ENCODE peak calls at places on chromosomes 4 and X, in five cellular contexts. One of them, this sample, is unnamed.

GRCh38 chrX:30875957-30876356 is 13.1 kb downstream of the TAB3 start:
- DNase-seq in GM23338: no peak
- DNase-seq in CD8-positive, alpha-beta T cell: no peak
- DNase-seq in upper lobe of right lung: no peak
- DNase-seq in spleen: no peak
- DNase-seq in this sample: no peak

GRCh38 chr4:77047037-77047436 is 28.8 kb downstream of the CCNI start:
- DNase-seq in GM23338: peak; percentile 21
- DNase-seq in CD8-positive, alpha-beta T cell: no peak
- DNase-seq in upper lobe of right lung: no peak
- DNase-seq in spleen: no peak
- DNase-seq in this sample: no peak

GRCh38 chr4:139887378-139887801 is 221.8 kb downstream of the MGST2 start:
- DNase-seq in GM23338: no peak
- DNase-seq in CD8-positive, alpha-beta T cell: no peak
- DNase-seq in upper lobe of right lung: no peak
- DNase-seq in spleen: no peak
- DNase-seq in this sample: no peak

GRCh38 chr4:113050361-113050760 is 908 bp downstream of the ANK2 start:
- DNase-seq in GM23338: peak; percentile 61
- DNase-seq in CD8-positive, alpha-beta T cell: no peak
- DNase-seq in upper lobe of right lung: no peak
- DNase-seq in spleen: no peak
- DNase-seq in this sample: no peak

GRCh38 chr4:74423101-74423500 is 21.8 kb upstream of the AREG start:
- DNase-seq in GM23338: no peak
- DNase-seq in CD8-positive, alpha-beta T cell: no peak
- DNase-seq in upper lobe of right lung: no peak
- DNase-seq in spleen: no peak
- DNase-seq in this sample: no peak

GRCh38 chrX:118508690-118509089 is 13.1 kb downstream of the DOCK11 start:
- DNase-seq in GM23338: no peak
- DNase-seq in CD8-positive, alpha-beta T cell: no peak
- DNase-seq in upper lobe of right lung: no peak
- DNase-seq in spleen: no peak
- DNase-seq in this sample: no peak

GRCh38 chr4:13289391-13289790 is 194.7 kb downstream of the RAB28 start:
- DNase-seq in GM23338: no peak
- DNase-seq in CD8-positive, alpha-beta T cell: no peak
- DNase-seq in upper lobe of right lung: no peak
- DNase-seq in spleen: no peak
- DNase-seq in this sample: no peak

GRCh38 chrX:154738013-154738738 is 12.7 kb downstream of the GAB3 start:
- DNase-seq in GM23338: no peak
- DNase-seq in CD8-positive, alpha-beta T cell: no peak
- DNase-seq in upper lobe of right lung: no peak
- DNase-seq in spleen: no peak
- DNase-seq in this sample: no peak

GRCh38 chr4:8662776-8663175 is 70.2 kb downstream of the CPZ start:
- DNase-seq in GM23338: no peak
- DNase-seq in CD8-positive, alpha-beta T cell: no peak
- DNase-seq in upper lobe of right lung: peak; percentile 46
- DNase-seq in spleen: peak; percentile 68
- DNase-seq in this sample: no peak

GRCh38 chr4:106312377-106312776 is 3.6 kb downstream of the TBCK start:
- DNase-seq in GM23338: no peak
- DNase-seq in CD8-positive, alpha-beta T cell: no peak
- DNase-seq in upper lobe of right lung: no peak
- DNase-seq in spleen: no peak
- DNase-seq in this sample: no peak

GRCh38 chrX:16573781-16574180 is 76.2 kb upstream of the S100G start:
- DNase-seq in GM23338: no peak
- DNase-seq in CD8-positive, alpha-beta T cell: no peak
- DNase-seq in upper lobe of right lung: no peak
- DNase-seq in spleen: no peak
- DNase-seq in this sample: no peak

GRCh38 chr4:120209706-120210105 is 143.1 kb upstream of the MAD2L1 start:
- DNase-seq in GM23338: peak; percentile 18
- DNase-seq in CD8-positive, alpha-beta T cell: no peak
- DNase-seq in upper lobe of right lung: no peak
- DNase-seq in spleen: no peak
- DNase-seq in this sample: no peak

GRCh38 chrX:137565921-137566745 is at the start of gene ZIC3:
- DNase-seq in GM23338: peak; percentile 80
- DNase-seq in CD8-positive, alpha-beta T cell: no peak
- DNase-seq in upper lobe of right lung: peak; percentile 81
- DNase-seq in spleen: no peak
- DNase-seq in this sample: peak; percentile 77

GRCh38 chr4:74527049-74527448 is 82.1 kb downstream of the AREG start:
- DNase-seq in GM23338: no peak
- DNase-seq in CD8-positive, alpha-beta T cell: no peak
- DNase-seq in upper lobe of right lung: no peak
- DNase-seq in spleen: no peak
- DNase-seq in this sample: no peak

GRCh38 chrX:120308558-120308957 is 2.7 kb downstream of the TMEM255A start:
- DNase-seq in GM23338: peak; percentile 86
- DNase-seq in CD8-positive, alpha-beta T cell: no peak
- DNase-seq in upper lobe of right lung: no peak
- DNase-seq in spleen: no peak
- DNase-seq in this sample: no peak

GRCh38 chrX:40552768-40553167 is 28.0 kb upstream of the ATP6AP2 start:
- DNase-seq in GM23338: no peak
- DNase-seq in CD8-positive, alpha-beta T cell: no peak
- DNase-seq in upper lobe of right lung: no peak
- DNase-seq in spleen: no peak
- DNase-seq in this sample: no peak

GRCh38 chr4:1009647-1010521 is 1.5 kb upstream of the FGFRL1 start:
- DNase-seq in GM23338: peak; percentile 69
- DNase-seq in CD8-positive, alpha-beta T cell: peak; percentile 74
- DNase-seq in upper lobe of right lung: peak; percentile 89
- DNase-seq in spleen: peak; percentile 95
- DNase-seq in this sample: peak; percentile 93

GRCh38 chrX:44012484-44013096 is 39.4 kb upstream of the NDP start:
- DNase-seq in GM23338: no peak
- DNase-seq in CD8-positive, alpha-beta T cell: no peak
- DNase-seq in upper lobe of right lung: peak; percentile 63
- DNase-seq in spleen: peak; percentile 81
- DNase-seq in this sample: no peak

GRCh38 chr4:78179188-78179587 is 122.1 kb downstream of the FRAS1 start:
- DNase-seq in GM23338: no peak
- DNase-seq in CD8-positive, alpha-beta T cell: no peak
- DNase-seq in upper lobe of right lung: no peak
- DNase-seq in spleen: no peak
- DNase-seq in this sample: no peak
- H3K27ac ChIP-seq in GM23338: no peak overlapping the region
- H3K27ac ChIP-seq in CD8-positive, alpha-beta T cell: no peak overlapping the region
- H3K27ac ChIP-seq in upper lobe of right lung: no peak overlapping the region
- H3K27ac ChIP-seq in spleen: no peak overlapping the region
- H3K27ac ChIP-seq in this sample: no peak overlapping the region

DNA sequence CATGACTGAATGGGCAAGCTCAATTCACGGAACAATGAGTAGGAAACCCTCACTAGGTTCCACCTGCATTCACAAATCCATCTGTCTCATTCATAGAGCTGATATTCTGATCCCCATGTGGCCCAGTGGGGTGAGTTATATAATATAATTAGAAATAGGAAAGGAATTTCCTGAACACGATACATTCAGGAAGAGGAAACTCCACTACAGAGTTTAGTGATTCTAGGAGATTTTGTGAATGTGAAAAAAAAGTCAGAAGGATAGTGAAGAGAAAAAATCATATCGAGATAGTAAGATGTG is 471.2 kb downstream of the GASK1B start:
- DNase-seq in GM23338: no peak
- DNase-seq in CD8-positive, alpha-beta T cell: no peak
- DNase-seq in upper lobe of right lung: no peak
- DNase-seq in spleen: no peak
- DNase-seq in this sample: no peak
- H3K27ac ChIP-seq in GM23338: no peak overlapping the region
- H3K27ac ChIP-seq in CD8-positive, alpha-beta T cell: no peak overlapping the region
- H3K27ac ChIP-seq in upper lobe of right lung: no peak overlapping the region
- H3K27ac ChIP-seq in spleen: no peak overlapping the region
- H3K27ac ChIP-seq in this sample: no peak overlapping the region

GRCh38 chr4:94416981-94417380 is 34.8 kb upstream of the PDLIM5 start:
- DNase-seq in GM23338: no peak
- DNase-seq in CD8-positive, alpha-beta T cell: no peak
- DNase-seq in upper lobe of right lung: no peak
- DNase-seq in spleen: no peak
- DNase-seq in this sample: no peak

GRCh38 chr4:94419956-94420355 is 31.8 kb upstream of the PDLIM5 start:
- DNase-seq in GM23338: no peak
- DNase-seq in CD8-positive, alpha-beta T cell: no peak
- DNase-seq in upper lobe of right lung: no peak
- DNase-seq in spleen: no peak
- DNase-seq in this sample: no peak

GRCh38 chr4:94416335-94416734 is 35.4 kb upstream of the PDLIM5 start:
- DNase-seq in GM23338: no peak
- DNase-seq in CD8-positive, alpha-beta T cell: no peak
- DNase-seq in upper lobe of right lung: no peak
- DNase-seq in spleen: no peak
- DNase-seq in this sample: no peak

GRCh38 chr4:94420356-94420755 is 31.4 kb upstream of the PDLIM5 start:
- DNase-seq in GM23338: no peak
- DNase-seq in CD8-positive, alpha-beta T cell: no peak
- DNase-seq in upper lobe of right lung: no peak
- DNase-seq in spleen: no peak
- DNase-seq in this sample: no peak

DNA sequence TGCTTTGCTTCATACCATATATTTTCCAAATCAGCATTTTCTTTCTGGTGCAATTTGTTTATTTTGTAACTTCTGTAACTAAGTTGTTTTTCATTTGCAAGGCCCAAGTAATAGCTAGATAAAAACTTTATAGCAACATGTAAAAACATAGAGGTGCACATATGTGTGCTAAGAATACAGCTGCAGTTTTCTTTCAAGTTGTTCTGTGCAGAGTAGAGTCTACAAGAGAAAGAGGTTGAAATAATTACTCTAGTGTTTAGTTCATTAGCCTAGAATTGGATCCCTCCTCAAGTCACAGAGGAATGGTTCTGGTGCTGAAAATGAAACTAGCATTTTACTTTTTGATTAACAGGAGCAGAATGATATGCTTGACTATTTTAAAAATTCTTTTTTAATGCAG is 32.2 kb upstream of the PDLIM5 start:
- DNase-seq in GM23338: no peak
- DNase-seq in CD8-positive, alpha-beta T cell: no peak
- DNase-seq in upper lobe of right lung: no peak
- DNase-seq in spleen: no peak
- DNase-seq in this sample: no peak
- H3K27ac ChIP-seq in GM23338: no peak overlapping the region
- H3K27ac ChIP-seq in CD8-positive, alpha-beta T cell: no peak overlapping the region
- H3K27ac ChIP-seq in upper lobe of right lung: no peak overlapping the region
- H3K27ac ChIP-seq in spleen: no peak overlapping the region
- H3K27ac ChIP-seq in this sample: no peak overlapping the region

DNA sequence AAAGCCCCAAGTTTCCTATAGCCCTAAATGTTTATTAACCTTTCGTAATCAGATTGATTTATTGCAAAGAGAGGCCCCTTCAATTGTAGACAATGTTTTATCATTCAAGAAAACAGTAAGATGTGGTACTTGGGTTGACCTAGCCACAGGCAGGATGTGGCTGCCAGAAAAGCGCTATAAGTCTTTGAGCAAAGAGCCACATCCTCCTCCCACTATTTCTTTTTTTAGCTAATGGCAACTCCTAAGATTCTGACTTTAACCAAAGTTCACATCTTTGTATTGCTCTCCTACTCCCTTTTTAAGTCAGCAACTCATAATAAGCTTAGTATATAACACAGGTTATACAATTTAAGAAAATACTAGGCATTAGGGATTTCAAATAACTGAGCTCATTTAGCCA is 70.7 kb upstream of the PPP3CA start:
- DNase-seq in GM23338: no peak
- DNase-seq in CD8-positive, alpha-beta T cell: peak; percentile 33
- DNase-seq in upper lobe of right lung: no peak
- DNase-seq in spleen: peak; percentile 75
- DNase-seq in this sample: no peak
- H3K27ac ChIP-seq in GM23338: no peak overlapping the region
- H3K27ac ChIP-seq in CD8-positive, alpha-beta T cell: no peak overlapping the region
- H3K27ac ChIP-seq in upper lobe of right lung: no peak overlapping the region
- H3K27ac ChIP-seq in spleen: no peak overlapping the region
- H3K27ac ChIP-seq in this sample: no peak overlapping the region

GRCh38 chr4:168835880-168836454 is 174.1 kb downstream of the CBR4 start:
- DNase-seq in GM23338: no peak
- DNase-seq in CD8-positive, alpha-beta T cell: no peak
- DNase-seq in upper lobe of right lung: no peak
- DNase-seq in spleen: no peak
- DNase-seq in this sample: no peak
- H3K27ac ChIP-seq in GM23338: no peak overlapping the region
- H3K27ac ChIP-seq in CD8-positive, alpha-beta T cell: no peak overlapping the region
- H3K27ac ChIP-seq in upper lobe of right lung: peak overlapping the region; percentile 8
- H3K27ac ChIP-seq in spleen: peak overlapping the region; percentile 36
- H3K27ac ChIP-seq in this sample: no peak overlapping the region

DNA sequence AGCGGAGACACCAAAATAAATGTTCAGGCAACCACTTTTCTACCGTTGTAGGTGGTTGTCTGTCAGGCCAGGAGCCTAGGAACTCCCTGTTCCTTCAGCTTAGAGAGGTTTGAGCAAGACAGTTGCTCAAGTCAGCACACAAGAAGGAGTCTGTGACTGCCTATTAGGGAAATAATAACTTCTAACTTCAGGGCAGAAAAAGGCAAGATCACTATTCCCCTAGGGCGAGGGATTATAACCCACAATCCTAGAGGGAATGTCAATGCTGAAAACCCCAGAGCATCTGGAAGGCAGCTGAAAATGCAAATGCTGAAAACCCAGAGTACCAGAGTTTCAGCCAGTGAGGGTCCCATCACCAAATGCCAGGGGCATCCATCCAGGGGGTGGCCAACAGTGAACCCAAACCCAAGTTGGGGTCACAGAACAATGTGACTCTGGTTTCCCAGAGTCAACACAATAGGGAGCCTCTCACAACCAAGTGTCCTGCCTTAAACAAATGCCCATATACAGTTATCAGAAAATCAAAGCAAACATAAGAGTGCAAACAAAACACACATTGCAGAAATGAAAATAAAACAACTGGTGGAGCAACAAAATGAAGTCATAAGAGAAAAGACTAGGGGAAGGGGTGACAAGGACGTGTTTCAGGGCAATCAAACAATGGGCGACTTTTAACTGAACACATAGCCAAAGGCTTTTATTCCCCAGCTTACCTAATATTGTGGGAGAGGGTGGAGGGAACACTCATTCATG is 27.6 kb downstream of the MORF4L2 start:
- DNase-seq in GM23338: no peak
- DNase-seq in CD8-positive, alpha-beta T cell: no peak
- DNase-seq in upper lobe of right lung: no peak
- DNase-seq in spleen: no peak
- DNase-seq in this sample: no peak
- H3K27ac ChIP-seq in GM23338: no peak overlapping the region
- H3K27ac ChIP-seq in CD8-positive, alpha-beta T cell: no peak overlapping the region
- H3K27ac ChIP-seq in upper lobe of right lung: no peak overlapping the region
- H3K27ac ChIP-seq in spleen: no peak overlapping the region
- H3K27ac ChIP-seq in this sample: no peak overlapping the region

GRCh38 chr4:42452823-42453222 is 55.5 kb downstream of the SHISA3 start:
- DNase-seq in GM23338: no peak
- DNase-seq in CD8-positive, alpha-beta T cell: no peak
- DNase-seq in upper lobe of right lung: no peak
- DNase-seq in spleen: no peak
- DNase-seq in this sample: no peak
- H3K27ac ChIP-seq in GM23338: no peak overlapping the region
- H3K27ac ChIP-seq in CD8-positive, alpha-beta T cell: no peak overlapping the region
- H3K27ac ChIP-seq in upper lobe of right lung: no peak overlapping the region
- H3K27ac ChIP-seq in spleen: no peak overlapping the region
- H3K27ac ChIP-seq in this sample: no peak overlapping the region

This sample was measured in kidney.